ENCODE peak calls at places on chromosomes 7 and 10, in four cellular contexts. One of them, this sample, is unnamed.

GRCh38 chr7:95269640-95270039 is 54.7 kb downstream of the PON1 start:
- DNase-seq in neuronal stem cell: no peak
- DNase-seq in epithelial cell of esophagus: no peak
- DNase-seq in heart right ventricle: no peak
- DNase-seq in this sample: no peak

GRCh38 chr7:133310232-133310852 is 57.5 kb downstream of the EXOC4 start:
- DNase-seq in heart right ventricle: peak
- DNase-seq in neuronal stem cell: no peak
- DNase-seq in epithelial cell of esophagus: no peak
- DNase-seq in this sample: no peak

GRCh38 chr10:13734151-13734550 is 147.4 kb downstream of the PRPF18 start:
- DNase-seq in heart right ventricle: no peak
- DNase-seq in neuronal stem cell: no peak
- DNase-seq in epithelial cell of esophagus: no peak
- DNase-seq in this sample: no peak

GRCh38 chr10:71746344-71747037 is 26.8 kb downstream of the VSIR start:
- DNase-seq in neuronal stem cell: no peak
- DNase-seq in heart right ventricle: peak
- DNase-seq in epithelial cell of esophagus: no peak
- DNase-seq in this sample: no peak

GRCh38 chr10:18822156-18822555 is 162.9 kb downstream of the ARL5B start:
- DNase-seq in neuronal stem cell: peak
- DNase-seq in epithelial cell of esophagus: peak
- DNase-seq in heart right ventricle: no peak
- DNase-seq in this sample: no peak

GRCh38 chr7:94190599-94191061 is 186.5 kb upstream of the BET1 start:
- DNase-seq in heart right ventricle: peak
- DNase-seq in neuronal stem cell: no peak
- DNase-seq in epithelial cell of esophagus: peak
- DNase-seq in this sample: peak

GRCh38 chr7:98995111-98995510 is 116.8 kb downstream of the TRRAP start:
- DNase-seq in heart right ventricle: no peak
- DNase-seq in epithelial cell of esophagus: no peak
- DNase-seq in neuronal stem cell: no peak
- DNase-seq in this sample: no peak

GRCh38 chr7:107989618-107990373 is 13.2 kb downstream of the LAMB1 start:
- DNase-seq in heart right ventricle: peak
- DNase-seq in neuronal stem cell: no peak
- DNase-seq in epithelial cell of esophagus: no peak
- DNase-seq in this sample: no peak

GRCh38 chr10:1267148-1267547 is 211.0 kb downstream of the WDR37 start:
- DNase-seq in heart right ventricle: no peak
- DNase-seq in neuronal stem cell: no peak
- DNase-seq in epithelial cell of esophagus: no peak
- DNase-seq in this sample: no peak

GRCh38 chr10:19933772-19934171 is 117.5 kb downstream of the PLXDC2 start:
- DNase-seq in epithelial cell of esophagus: no peak
- DNase-seq in neuronal stem cell: no peak
- DNase-seq in heart right ventricle: no peak
- DNase-seq in this sample: no peak

GRCh38 chr7:94253696-94254095 is 141.0 kb upstream of the COL1A2 start:
- DNase-seq in heart right ventricle: no peak
- DNase-seq in epithelial cell of esophagus: no peak
- DNase-seq in neuronal stem cell: no peak
- DNase-seq in this sample: no peak

GRCh38 chr7:74612015-74612829 is 45.3 kb upstream of the GTF2I start:
- DNase-seq in neuronal stem cell: no peak
- DNase-seq in epithelial cell of esophagus: peak
- DNase-seq in heart right ventricle: no peak
- DNase-seq in this sample: peak

GRCh38 chr7:462173-463103 is 57.2 kb downstream of the PDGFA start:
- DNase-seq in epithelial cell of esophagus: no peak
- DNase-seq in heart right ventricle: no peak
- DNase-seq in neuronal stem cell: no peak
- DNase-seq in this sample: no peak

GRCh38 chr7:44177570-44178131 is 11.6 kb downstream of the GCK start:
- DNase-seq in neuronal stem cell: no peak
- DNase-seq in epithelial cell of esophagus: peak
- DNase-seq in heart right ventricle: no peak
- DNase-seq in this sample: no peak

GRCh38 chr10:125698599-125698998 is 15.6 kb upstream of the TEX36 start:
- DNase-seq in epithelial cell of esophagus: no peak
- DNase-seq in neuronal stem cell: no peak
- DNase-seq in heart right ventricle: no peak
- DNase-seq in this sample: no peak

GRCh38 chr7:24715661-24716479 is 41.4 kb downstream of the GSDME start:
- DNase-seq in epithelial cell of esophagus: peak
- DNase-seq in neuronal stem cell: no peak
- DNase-seq in heart right ventricle: no peak
- DNase-seq in this sample: no peak

GRCh38 chr7:150949971-150950491 is 28.1 kb downstream of the KCNH2 start:
- DNase-seq in neuronal stem cell: no peak
- DNase-seq in heart right ventricle: no peak
- DNase-seq in epithelial cell of esophagus: no peak
- DNase-seq in this sample: no peak

GRCh38 chr7:124032369-124033092 is at the start of gene TMEM229A:
- DNase-seq in epithelial cell of esophagus: peak
- DNase-seq in heart right ventricle: peak
- DNase-seq in neuronal stem cell: peak
- DNase-seq in this sample: peak

GRCh38 chr10:35600193-35600592 is 4.9 kb upstream of the GJD4 start:
- DNase-seq in neuronal stem cell: no peak
- DNase-seq in epithelial cell of esophagus: no peak
- DNase-seq in heart right ventricle: no peak
- DNase-seq in this sample: no peak

This sample was measured in RWPE1.